ENCODE peak calls at places on chromosomes 2 and 18, in five cellular contexts. R, W, C, H and Z are unnamed samples.

GRCh38 chr2:71671203-71671602 is 217.8 kb downstream of the DYSF start:
- DNase-seq in R (no peak), W (no peak), C (no peak), H (no peak), Z (no peak)

GRCh38 chr2:69372767-69373166 is 14.3 kb downstream of the GFPT1 start:
- DNase-seq in R (no peak), W (no peak), C (no peak), H (no peak), Z (no peak)

GRCh38 chr2:73022024-73022568 is 49.4 kb downstream of the SFXN5 start:
- DNase-seq in R (no peak), W (no peak), C (no peak), H (no peak), Z (no peak)

GRCh38 chr18:56890632-56891031 is 239.5 kb downstream of the WDR7 start:
- DNase-seq in R (no peak), W (peak), C (no peak), H (peak), Z (peak)

GRCh38 chr2:39381653-39382052 is 55.4 kb downstream of the MAP4K3 start:
- DNase-seq in R (no peak), W (no peak), C (no peak), H (no peak), Z (no peak)

GRCh38 chr2:8494589-8494988 is 187.3 kb upstream of the ID2 start:
- DNase-seq in R (no peak), W (no peak), C (no peak), H (peak), Z (no peak)

GRCh38 chr2:204900487-204900886 is 355.2 kb downstream of the PARD3B start:
- DNase-seq in R (no peak), W (no peak), C (no peak), H (no peak), Z (no peak)

GRCh38 chr2:234451852-234452625 is 44.8 kb downstream of the ARL4C start:
- DNase-seq in R (no peak), W (peak), C (no peak), H (peak), Z (peak)

GRCh38 chr2:23589220-23589647 is 204.3 kb downstream of the KLHL29 start:
- DNase-seq in R (no peak), W (no peak), C (no peak), H (no peak), Z (no peak)

GRCh38 chr2:147082850-147083522 is 761.8 kb upstream of the ACVR2A start:
- DNase-seq in R (peak), W (peak), C (no peak), H (peak), Z (peak)

GRCh38 chr2:225842939-225843338 is 443.4 kb downstream of the NYAP2 start:
- DNase-seq in R (no peak), W (no peak), C (no peak), H (peak), Z (peak)

GRCh38 chr18:50878345-50879301 is at the start of gene ME2:
- DNase-seq in R (peak), W (peak), C (peak), H (peak), Z (peak)

GRCh38 chr2:162092656-162093556 is 18.9 kb upstream of the DPP4 start:
- DNase-seq in R (no peak), W (peak), C (no peak), H (peak), Z (peak)

GRCh38 chr2:200742426-200742825 is 69.3 kb upstream of the BZW1 start:
- DNase-seq in R (no peak), W (no peak), C (peak), H (peak), Z (peak)

GRCh38 chr2:240024766-240025165 is 376 bp downstream of the NDUFA10 start:
- DNase-seq in R (no peak), W (no peak), C (no peak), H (no peak), Z (peak)

GRCh38 chr2:86249843-86250402 is 50.7 kb downstream of the MRPL35 start:
- DNase-seq in R (peak), W (no peak), C (no peak), H (peak), Z (peak)

GRCh38 chr2:47899915-47900314 is 6.4 kb downstream of the FBXO11 start:
- DNase-seq in R (no peak), W (no peak), C (no peak), H (no peak), Z (no peak)

GRCh38 chr2:69830045-69830905 is 815 bp downstream of the GMCL1 start:
- DNase-seq in R (peak), W (peak), C (no peak), H (peak), Z (peak)

GRCh38 chr2:28356095-28356911 is 36.4 kb upstream of the FOSL2 start:
- DNase-seq in R (no peak), W (peak), C (peak), H (peak), Z (peak)

GRCh38 chr18:12014976-12015696 is 33.8 kb downstream of the IMPA2 start:
- DNase-seq in R (no peak), W (no peak), C (no peak), H (no peak), Z (no peak)

GRCh38 chr2:236095502-236095901 is 72.7 kb downstream of the GBX2 start:
- DNase-seq in R (no peak), W (no peak), C (no peak), H (no peak), Z (no peak)

GRCh38 chr18:35122586-35123224 is 81.5 kb downstream of the MAPRE2 start:
- DNase-seq in R (no peak), W (peak), C (no peak), H (no peak), Z (no peak)

DNA sequence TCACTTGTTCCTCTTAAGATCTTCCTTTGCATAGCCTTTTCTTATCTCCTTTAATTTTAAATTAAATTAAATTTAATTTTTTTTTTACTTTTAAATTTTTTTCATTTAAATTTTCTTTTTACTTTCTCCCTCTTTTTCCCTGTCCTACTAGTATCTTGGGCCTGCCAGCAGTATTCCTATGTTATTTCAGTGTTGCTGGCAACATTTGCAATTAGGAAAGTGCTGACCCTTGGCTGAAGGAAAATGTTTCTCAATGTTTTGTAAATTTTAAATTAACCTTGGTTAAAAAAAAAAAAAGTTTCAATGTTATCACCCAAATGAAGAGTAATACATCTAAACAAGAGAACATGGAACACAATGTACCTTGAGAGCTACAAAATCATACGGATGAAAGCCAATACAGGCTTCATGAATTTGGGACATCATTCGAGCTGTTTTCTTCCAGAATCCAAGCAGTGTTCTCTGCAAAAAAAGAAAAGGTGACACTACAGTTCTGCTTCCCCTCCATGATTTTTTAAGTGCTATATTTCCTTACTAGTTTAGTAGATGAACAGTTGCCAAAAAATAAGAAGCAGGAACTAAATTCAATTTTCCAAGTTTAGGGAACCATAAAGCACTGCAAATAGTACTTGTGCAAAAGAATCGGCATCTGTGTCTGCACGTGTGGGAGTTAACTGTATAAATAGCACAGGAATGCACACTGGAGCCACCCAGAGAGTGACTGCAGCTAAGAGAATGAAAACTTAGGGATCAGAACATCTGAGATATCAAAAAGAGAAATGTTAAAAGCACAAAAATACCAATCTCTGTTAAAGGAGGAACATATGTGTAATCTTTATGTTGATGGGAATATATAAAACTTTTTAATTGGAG is 55.8 kb downstream of the ICA1L start:
- DNase-seq in R (no peak), W (peak), C (no peak), H (peak), Z (peak)
- H3K4me3 ChIP-seq in R (no peak), W (no peak), C (no peak), H (no peak), Z (no peak)

GRCh38 chr2:106868199-106868598 is 17.8 kb downstream of the ST6GAL2 start:
- DNase-seq in R (no peak), W (no peak), C (no peak), H (no peak), Z (no peak)
- TF ChIP-seq CTCF in R (peak), W (peak), C (no peak), H (peak), Z (peak)

GRCh38 chr2:152508446-152508845 is 173.5 kb downstream of the FMNL2 start:
- DNase-seq in R (no peak), W (peak), C (no peak), H (peak), Z (peak)
- H3K4me3 ChIP-seq in R (no peak), W (no peak), C (no peak), H (no peak), Z (no peak)

GRCh38 chr2:238773472-238773871 is 74.4 kb upstream of the TWIST2 start:
- DNase-seq in R (no peak), W (no peak), C (no peak), H (no peak), Z (no peak)

GRCh38 chr2:238771639-238772038 is 76.2 kb upstream of the TWIST2 start:
- DNase-seq in R (no peak), W (no peak), C (no peak), H (no peak), Z (peak)

GRCh38 chr2:238772635-238773297 is 75.1 kb upstream of the TWIST2 start:
- DNase-seq in R (no peak), W (no peak), C (no peak), H (no peak), Z (no peak)

GRCh38 chr2:238774980-238775509 is 72.8 kb upstream of the TWIST2 start:
- DNase-seq in R (no peak), W (no peak), C (no peak), H (no peak), Z (no peak)

GRCh38 chr2:238771193-238771592 is 76.7 kb upstream of the TWIST2 start:
- DNase-seq in R (no peak), W (peak), C (no peak), H (peak), Z (peak)
- TF ChIP-seq CTCF in R (no peak), W (peak), C (no peak), H (peak), Z (peak)

GRCh38 chr18:23586249-23587196 is at the start of gene NPC1:
- DNase-seq in R (peak), W (peak), C (peak), H (peak), Z (peak)

GRCh38 chr18:23585897-23586248 is 433 bp downstream of the NPC1 start:
- DNase-seq in R (no peak), W (no peak), C (no peak), H (no peak), Z (no peak)

GRCh38 chr18:23583071-23583865 is 3.0 kb downstream of the NPC1 start:
- DNase-seq in R (no peak), W (no peak), C (no peak), H (no peak), Z (no peak)

GRCh38 chr18:23585007-23585871 is 1.1 kb downstream of the NPC1 start:
- DNase-seq in R (peak), W (no peak), C (no peak), H (no peak), Z (peak)

GRCh38 chr18:23584019-23584970 is 2.0 kb downstream of the NPC1 start:
- DNase-seq in R (no peak), W (no peak), C (no peak), H (no peak), Z (no peak)
- H3K4me3 ChIP-seq in R (no peak), W (peak), C (no peak), H (no peak), Z (peak)

GRCh38 chr2:217370391-217370790 is 510.5 kb upstream of the TNP1 start:
- DNase-seq in R (no peak), W (peak), C (no peak), H (peak), Z (peak)
- TF ChIP-seq CTCF in R (no peak), W (no peak), C (no peak), H (no peak), Z (no peak)